ENCODE peak calls at places on chromosomes 2 and 18, in six cellular contexts. W, Z, H, D, O and Q are unnamed samples.

GRCh38 chr2:33577660-33578059 is 21.4 kb downstream of the FAM98A start:
- DNase-seq in W (no peak), Z (peak), H (no peak), D (no peak), O (no peak), Q (no peak)

GRCh38 chr2:227503433-227504406 is 31.8 kb downstream of the AGFG1 start:
- DNase-seq in W (peak), Z (peak), H (peak), D (no peak), O (no peak), Q (no peak)

GRCh38 chr2:10352361-10352760 is 49.7 kb downstream of the HPCAL1 start:
- DNase-seq in W (no peak), Z (no peak), H (no peak), D (no peak), O (no peak), Q (no peak)

GRCh38 chr2:28608061-28608828 is 112.4 kb downstream of the PLB1 start:
- DNase-seq in W (no peak), Z (no peak), H (peak), D (no peak), O (no peak), Q (no peak)

GRCh38 chr2:7430421-7430868 is 513.2 kb downstream of the RNF144A start:
- DNase-seq in W (no peak), Z (no peak), H (no peak), D (no peak), O (no peak), Q (no peak)

GRCh38 chr2:97702731-97703470 is 10.5 kb upstream of the ZAP70 start:
- DNase-seq in W (no peak), Z (no peak), H (no peak), D (no peak), O (peak), Q (no peak)

GRCh38 chr2:55155764-55156221 is 76.3 kb downstream of the CLHC1 start:
- DNase-seq in W (peak), Z (peak), H (no peak), D (no peak), O (no peak), Q (no peak)

GRCh38 chr2:37873229-37873628 is 51.9 kb upstream of the RMDN2 start:
- DNase-seq in W (no peak), Z (no peak), H (no peak), D (no peak), O (no peak), Q (no peak)

GRCh38 chr2:127650785-127651380 is 4.9 kb downstream of the GPR17 start:
- DNase-seq in W (no peak), Z (no peak), H (no peak), D (no peak), O (no peak), Q (no peak)

GRCh38 chr18:44909191-44909719 is 228.6 kb downstream of the SETBP1 start:
- DNase-seq in W (no peak), Z (peak), H (no peak), D (no peak), O (no peak), Q (no peak)

GRCh38 chr2:209663149-209663548 is 108.5 kb upstream of the UNC80 start:
- DNase-seq in W (peak), Z (peak), H (no peak), D (no peak), O (no peak), Q (no peak)

GRCh38 chr2:169229590-169229989 is 132.7 kb downstream of the LRP2 start:
- DNase-seq in W (no peak), Z (no peak), H (no peak), D (no peak), O (no peak), Q (no peak)

GRCh38 chr18:3821524-3821923 is 371.6 kb downstream of the TGIF1 start:
- DNase-seq in W (no peak), Z (no peak), H (no peak), D (no peak), O (no peak), Q (no peak)

GRCh38 chr2:59567115-59567514 is 986.3 kb downstream of the BCL11A start:
- DNase-seq in W (no peak), Z (no peak), H (no peak), D (no peak), O (no peak), Q (no peak)

GRCh38 chr2:163982938-163983337 is 247.1 kb upstream of the FIGN start:
- DNase-seq in W (no peak), Z (no peak), H (no peak), D (no peak), O (no peak), Q (no peak)

GRCh38 chr2:63121055-63121834 is 70.6 kb downstream of the OTX1 start:
- DNase-seq in W (no peak), Z (no peak), H (no peak), D (no peak), O (no peak), Q (no peak)

GRCh38 chr18:44945847-44946490 is 265.3 kb downstream of the SETBP1 start:
- DNase-seq in W (no peak), Z (no peak), H (no peak), D (no peak), O (no peak), Q (peak)

GRCh38 chr2:177076636-177077179 is 135.9 kb upstream of the HNRNPA3 start:
- DNase-seq in W (no peak), Z (no peak), H (no peak), D (no peak), O (no peak), Q (no peak)
- TF ChIP-seq CTCF in W (no peak), Z (no peak), H (no peak), D (no peak), O (no peak), Q (no peak)

GRCh38 chr2:27408601-27409320 is 630 bp downstream of the PPM1G start:
- DNase-seq in W (no peak), Z (no peak), H (no peak), D (no peak), O (no peak), Q (no peak)
- TF ChIP-seq CTCF in W (no peak), Z (no peak), H (no peak), D (no peak), O (no peak), Q (no peak)

GRCh38 chr2:156189584-156189983 is 142.9 kb downstream of the NR4A2 start:
- DNase-seq in W (no peak), Z (no peak), H (no peak), D (no peak), O (no peak), Q (no peak)

GRCh38 chr2:156189143-156189542 is 143.4 kb downstream of the NR4A2 start:
- DNase-seq in W (no peak), Z (no peak), H (no peak), D (no peak), O (no peak), Q (no peak)

GRCh38 chr2:156191547-156191946 is 141.0 kb downstream of the NR4A2 start:
- DNase-seq in W (no peak), Z (no peak), H (no peak), D (no peak), O (no peak), Q (no peak)

GRCh38 chr2:156190532-156190931 is 142.0 kb downstream of the NR4A2 start:
- DNase-seq in W (no peak), Z (no peak), H (no peak), D (no peak), O (no peak), Q (no peak)

GRCh38 chr2:156192468-156192867 is 140.1 kb downstream of the NR4A2 start:
- DNase-seq in W (no peak), Z (no peak), H (no peak), D (no peak), O (no peak), Q (no peak)
- TF ChIP-seq CTCF in W (peak), Z (peak), H (no peak), D (no peak), O (no peak), Q (no peak)

GRCh38 chr2:64831134-64831976 is 157.8 kb upstream of the SLC1A4 start:
- DNase-seq in W (peak), Z (peak), H (peak), D (peak), O (peak), Q (peak)
- TF ChIP-seq CTCF in W (peak), Z (peak), H (peak), D (peak), O (peak), Q (peak)

DNA sequence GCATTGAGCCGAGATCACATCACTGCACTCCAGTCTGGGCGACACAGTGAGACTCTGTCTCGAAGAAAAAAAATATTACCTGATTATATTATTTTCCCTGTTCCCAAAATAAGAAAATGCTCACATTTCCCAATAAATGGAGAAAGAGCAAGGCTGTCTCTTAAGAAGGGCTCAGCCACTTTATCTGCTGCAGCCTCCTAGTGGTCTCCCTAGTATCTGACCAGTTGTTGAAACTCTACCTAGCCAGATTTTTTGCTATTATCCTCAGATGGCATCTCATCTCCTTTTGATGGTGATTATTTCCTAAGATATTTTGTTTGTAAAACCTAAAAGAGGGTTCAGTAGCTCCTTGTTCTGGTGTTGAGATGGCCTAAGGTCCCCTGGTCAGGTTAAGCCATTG is 114.3 kb downstream of the TPGS2 start:
- DNase-seq in W (no peak), Z (no peak), H (no peak), D (no peak), O (no peak), Q (no peak)
- TF ChIP-seq CTCF in W (peak), Z (peak), H (no peak), D (no peak), O (no peak), Q (no peak)

GRCh38 chr2:200578778-200579177 is 7.0 kb upstream of the AOX1 start:
- DNase-seq in W (peak), Z (peak), H (no peak), D (no peak), O (no peak), Q (no peak)

GRCh38 chr2:200575957-200576356 is 9.9 kb upstream of the AOX1 start:
- DNase-seq in W (peak), Z (peak), H (no peak), D (no peak), O (no peak), Q (no peak)

GRCh38 chr2:200577000-200577399 is 8.8 kb upstream of the AOX1 start:
- DNase-seq in W (no peak), Z (no peak), H (no peak), D (no peak), O (no peak), Q (no peak)
- TF ChIP-seq CTCF in W (peak), Z (peak), H (no peak), D (no peak), O (no peak), Q (peak)

GRCh38 chr2:237129625-237130263 is 44.1 kb downstream of the COPS8 start:
- DNase-seq in W (no peak), Z (no peak), H (no peak), D (no peak), O (no peak), Q (no peak)

GRCh38 chr2:237128845-237129592 is 43.3 kb downstream of the COPS8 start:
- DNase-seq in W (no peak), Z (no peak), H (no peak), D (no peak), O (no peak), Q (no peak)

GRCh38 chr2:237125967-237126366 is 40.3 kb downstream of the COPS8 start:
- DNase-seq in W (no peak), Z (no peak), H (no peak), D (no peak), O (no peak), Q (no peak)

GRCh38 chr2:237126519-237126918 is 40.8 kb downstream of the COPS8 start:
- DNase-seq in W (no peak), Z (no peak), H (no peak), D (no peak), O (no peak), Q (no peak)

DNA sequence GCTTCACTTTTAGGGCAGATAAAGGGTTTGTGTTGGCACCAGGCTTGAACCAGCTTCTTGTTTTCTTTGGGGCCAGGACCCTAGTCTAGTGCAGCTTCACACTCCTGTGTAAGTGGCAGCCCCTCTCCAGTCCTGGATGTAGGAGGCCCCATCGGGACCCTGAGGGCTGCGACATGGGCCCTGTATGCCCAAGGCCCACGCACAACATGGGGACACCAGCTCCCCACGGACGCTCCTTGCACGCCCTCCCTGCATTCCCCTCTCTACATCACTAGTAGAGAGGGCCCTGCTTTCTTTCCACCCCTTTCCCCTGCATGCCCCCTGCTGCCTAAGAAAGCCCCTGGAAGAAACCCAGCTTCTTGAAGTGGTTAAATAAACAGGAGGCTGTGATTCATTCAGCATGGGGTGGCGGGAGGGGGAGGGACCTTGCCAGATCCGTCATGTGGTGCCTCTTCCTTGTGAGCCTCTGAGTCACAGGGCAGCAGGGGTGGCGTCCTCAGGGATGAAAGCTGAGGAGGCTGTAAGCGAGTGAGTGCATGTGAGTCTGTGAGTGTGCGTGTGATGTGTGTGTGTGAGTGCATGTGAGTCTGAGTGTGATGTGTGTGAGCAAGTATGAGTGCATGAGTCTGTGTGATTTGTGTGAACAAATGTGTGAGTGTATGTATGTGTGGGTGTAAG is 42.5 kb downstream of the COPS8 start:
- DNase-seq in W (peak), Z (peak), H (peak), D (peak), O (no peak), Q (no peak)
- TF ChIP-seq CTCF in W (peak), Z (peak), H (no peak), D (no peak), O (no peak), Q (no peak)

DNA sequence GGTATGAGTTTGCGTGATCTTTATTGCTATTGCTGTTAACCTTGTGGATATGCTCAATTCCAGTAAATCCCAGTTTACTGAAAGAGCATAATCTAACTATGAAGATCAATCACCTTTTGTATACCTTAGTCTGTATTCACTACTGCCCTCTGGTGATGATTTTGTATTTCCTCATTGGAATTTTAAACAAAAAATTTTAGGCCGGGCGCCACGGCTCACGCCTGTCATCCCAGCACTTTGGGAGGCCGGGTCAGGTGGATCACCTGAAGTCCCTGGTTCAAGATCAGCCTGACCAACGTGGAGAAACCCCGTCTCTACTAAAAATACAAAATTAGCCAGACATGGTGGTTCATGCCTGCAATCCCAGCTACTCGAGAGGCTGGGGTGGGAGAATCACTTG is 5.1 kb downstream of the COMMD1 start:
- DNase-seq in W (no peak), Z (no peak), H (no peak), D (no peak), O (no peak), Q (no peak)
- TF ChIP-seq CTCF in W (peak), Z (peak), H (no peak), D (no peak), O (peak), Q (peak)

GRCh38 chr2:197207608-197208007 is 103.0 kb downstream of the ANKRD44 start:
- DNase-seq in W (no peak), Z (no peak), H (no peak), D (no peak), O (no peak), Q (no peak)
- TF ChIP-seq CTCF in W (no peak), Z (no peak), H (no peak), D (no peak), O (no peak), Q (no peak)